ENCODE peak calls at places on chromosomes 2 and 18, in six cellular contexts. One of them, this sample, is unnamed.

GRCh38 chr2:15944325-15945017 is 4.1 kb downstream of the MYCN start:
- DNase-seq in body of pancreas: no peak
- DNase-seq in endodermal cell: no peak
- DNase-seq in epithelial cell of prostate: no peak
- DNase-seq in GM23248: no peak
- DNase-seq in right atrium auricular region: no peak
- DNase-seq in this sample: no peak

GRCh38 chr2:211103989-211104388 is 547.6 kb downstream of the CPS1 start:
- DNase-seq in body of pancreas: peak
- DNase-seq in endodermal cell: no peak
- DNase-seq in epithelial cell of prostate: no peak
- DNase-seq in GM23248: no peak
- DNase-seq in right atrium auricular region: no peak
- DNase-seq in this sample: no peak

GRCh38 chr2:192044496-192044895 is 150.2 kb downstream of the TMEFF2 start:
- DNase-seq in body of pancreas: no peak
- DNase-seq in endodermal cell: peak
- DNase-seq in epithelial cell of prostate: no peak
- DNase-seq in GM23248: no peak
- DNase-seq in right atrium auricular region: no peak
- DNase-seq in this sample: no peak

GRCh38 chr18:49697757-49698595 is 115.4 kb downstream of the ACAA2 start:
- DNase-seq in body of pancreas: no peak
- DNase-seq in endodermal cell: peak
- DNase-seq in epithelial cell of prostate: no peak
- DNase-seq in GM23248: peak
- DNase-seq in right atrium auricular region: no peak
- DNase-seq in this sample: no peak

GRCh38 chr2:161426788-161427412 is 10.8 kb downstream of the TBR1 start:
- DNase-seq in body of pancreas: no peak
- DNase-seq in endodermal cell: peak
- DNase-seq in epithelial cell of prostate: no peak
- DNase-seq in GM23248: peak
- DNase-seq in right atrium auricular region: no peak
- DNase-seq in this sample: no peak

GRCh38 chr2:118371500-118371899 is 283.2 kb downstream of the INSIG2 start:
- DNase-seq in body of pancreas: peak
- DNase-seq in endodermal cell: peak
- DNase-seq in epithelial cell of prostate: no peak
- DNase-seq in GM23248: peak
- DNase-seq in right atrium auricular region: no peak
- DNase-seq in this sample: no peak

GRCh38 chr2:26702025-26702424 is 9.5 kb downstream of the KCNK3 start:
- DNase-seq in body of pancreas: no peak
- DNase-seq in endodermal cell: no peak
- DNase-seq in epithelial cell of prostate: no peak
- DNase-seq in GM23248: peak
- DNase-seq in right atrium auricular region: no peak
- DNase-seq in this sample: no peak

GRCh38 chr18:8951491-8951890 is 151.0 kb upstream of the NDUFV2 start:
- DNase-seq in body of pancreas: no peak
- DNase-seq in endodermal cell: no peak
- DNase-seq in epithelial cell of prostate: no peak
- DNase-seq in GM23248: no peak
- DNase-seq in right atrium auricular region: no peak
- DNase-seq in this sample: no peak

GRCh38 chr18:55641501-55641900 is 53.5 kb upstream of the TCF4 start:
- DNase-seq in body of pancreas: no peak
- DNase-seq in endodermal cell: no peak
- DNase-seq in epithelial cell of prostate: no peak
- DNase-seq in GM23248: no peak
- DNase-seq in right atrium auricular region: no peak
- DNase-seq in this sample: no peak

GRCh38 chr18:13562494-13563029 is 163.8 kb downstream of the FAM210A start:
- DNase-seq in body of pancreas: no peak
- DNase-seq in endodermal cell: no peak
- DNase-seq in epithelial cell of prostate: no peak
- DNase-seq in GM23248: no peak
- DNase-seq in right atrium auricular region: no peak
- DNase-seq in this sample: no peak

GRCh38 chr2:120650022-120650644 is 85.5 kb upstream of the GLI2 start:
- DNase-seq in body of pancreas: no peak
- DNase-seq in endodermal cell: no peak
- DNase-seq in epithelial cell of prostate: no peak
- DNase-seq in GM23248: peak
- DNase-seq in right atrium auricular region: no peak
- DNase-seq in this sample: no peak

GRCh38 chr18:2932247-2933181 is 80.4 kb downstream of the LPIN2 start:
- DNase-seq in body of pancreas: peak
- DNase-seq in endodermal cell: peak
- DNase-seq in epithelial cell of prostate: no peak
- DNase-seq in GM23248: peak
- DNase-seq in right atrium auricular region: no peak
- DNase-seq in this sample: no peak

GRCh38 chr2:41061371-41061770 is 609.5 kb upstream of the SLC8A1 start:
- DNase-seq in body of pancreas: no peak
- DNase-seq in endodermal cell: no peak
- DNase-seq in epithelial cell of prostate: no peak
- DNase-seq in GM23248: no peak
- DNase-seq in right atrium auricular region: no peak
- DNase-seq in this sample: no peak

GRCh38 chr2:59435630-59436029 is 1117.8 kb downstream of the BCL11A start:
- DNase-seq in body of pancreas: no peak
- DNase-seq in endodermal cell: no peak
- DNase-seq in epithelial cell of prostate: no peak
- DNase-seq in GM23248: no peak
- DNase-seq in right atrium auricular region: no peak
- DNase-seq in this sample: no peak

GRCh38 chr2:241862093-241862492 is 3.4 kb upstream of the PDCD1 start:
- DNase-seq in body of pancreas: no peak
- DNase-seq in endodermal cell: no peak
- DNase-seq in epithelial cell of prostate: no peak
- DNase-seq in GM23248: no peak
- DNase-seq in right atrium auricular region: no peak
- DNase-seq in this sample: no peak

DNA sequence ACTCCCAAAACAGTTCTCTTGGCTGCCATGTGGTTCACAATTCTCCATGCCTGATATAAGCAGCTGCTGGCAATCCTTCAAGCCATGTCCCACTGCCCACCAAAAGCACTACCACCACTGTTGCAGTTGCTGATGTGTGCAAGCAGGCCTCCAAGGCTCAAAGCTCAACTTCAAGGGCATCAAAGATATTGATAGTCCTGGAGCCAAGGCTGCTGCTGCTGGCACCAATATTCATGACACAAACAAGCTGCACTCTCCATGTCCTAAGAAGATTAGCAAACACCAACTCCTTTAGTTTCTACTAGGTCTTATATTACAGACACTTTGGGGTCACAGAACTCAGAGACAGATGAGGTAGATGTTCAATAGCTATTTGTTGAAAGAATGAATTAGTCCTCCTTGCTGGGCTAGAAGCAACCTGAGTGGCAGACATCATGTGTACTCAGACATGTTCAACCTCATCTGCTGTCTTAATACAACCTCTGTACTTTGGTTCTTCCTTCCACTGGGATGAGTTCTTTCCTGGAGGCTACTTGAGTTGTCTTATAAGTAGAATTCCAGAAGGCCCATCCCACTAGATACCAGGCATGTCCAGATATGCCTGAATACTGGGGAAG is 104.5 kb upstream of the UGP2 start:
- DNase-seq in body of pancreas: peak
- DNase-seq in endodermal cell: no peak
- DNase-seq in epithelial cell of prostate: peak
- DNase-seq in GM23248: peak
- DNase-seq in right atrium auricular region: no peak
- DNase-seq in this sample: no peak
- H3K27ac ChIP-seq in body of pancreas: no peak
- H3K27ac ChIP-seq in endodermal cell: no peak
- H3K27ac ChIP-seq in epithelial cell of prostate: peak
- H3K27ac ChIP-seq in GM23248: peak
- H3K27ac ChIP-seq in right atrium auricular region: no peak
- H3K27ac ChIP-seq in this sample: no peak

DNA sequence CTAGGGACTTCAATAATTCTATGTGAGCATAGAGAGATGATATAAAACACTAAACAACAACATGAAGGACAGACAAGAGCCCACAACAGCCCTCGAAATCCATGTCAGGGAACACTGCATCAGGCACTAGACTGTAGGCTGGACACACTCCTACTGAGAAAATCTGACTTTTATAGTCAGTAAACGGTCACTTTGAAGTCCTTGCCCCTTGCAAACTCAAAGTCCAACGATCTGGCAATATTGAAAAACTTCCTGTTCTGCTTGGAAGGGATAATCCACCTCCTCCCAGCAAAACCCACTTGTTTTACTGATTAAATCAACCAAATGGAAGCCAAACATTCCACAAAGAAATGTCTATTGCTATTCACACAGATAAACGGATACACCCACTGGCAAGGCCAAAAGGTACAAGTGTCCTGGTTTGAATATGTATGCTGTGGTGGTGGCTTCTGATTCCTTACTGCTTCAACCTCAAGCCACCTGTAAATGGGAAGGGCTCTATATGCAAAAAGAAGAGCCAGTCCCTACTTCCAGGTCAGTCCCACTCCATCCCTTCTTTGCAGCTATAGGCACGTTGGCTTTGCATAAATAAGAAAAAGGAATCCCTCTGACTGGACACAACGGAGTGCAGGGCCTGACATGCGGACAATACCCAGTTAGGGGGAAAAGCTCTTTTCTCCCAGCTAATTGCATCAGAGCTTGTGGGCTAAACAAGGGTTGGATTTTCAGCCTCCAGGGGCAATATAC is 56.6 kb downstream of the STK39 start:
- DNase-seq in body of pancreas: no peak
- DNase-seq in endodermal cell: no peak
- DNase-seq in epithelial cell of prostate: no peak
- DNase-seq in GM23248: no peak
- DNase-seq in right atrium auricular region: no peak
- DNase-seq in this sample: no peak
- H3K27ac ChIP-seq in body of pancreas: no peak
- H3K27ac ChIP-seq in endodermal cell: no peak
- H3K27ac ChIP-seq in epithelial cell of prostate: peak
- H3K27ac ChIP-seq in GM23248: no peak
- H3K27ac ChIP-seq in right atrium auricular region: no peak
- H3K27ac ChIP-seq in this sample: no peak

GRCh38 chr2:9694661-9695060 is 63.9 kb upstream of the YWHAQ start:
- DNase-seq in body of pancreas: no peak
- DNase-seq in endodermal cell: peak
- DNase-seq in epithelial cell of prostate: no peak
- DNase-seq in GM23248: no peak
- DNase-seq in right atrium auricular region: no peak
- DNase-seq in this sample: no peak

GRCh38 chr2:9693138-9693520 is 62.3 kb upstream of the YWHAQ start:
- DNase-seq in body of pancreas: no peak
- DNase-seq in endodermal cell: no peak
- DNase-seq in epithelial cell of prostate: peak
- DNase-seq in GM23248: peak
- DNase-seq in right atrium auricular region: peak
- DNase-seq in this sample: no peak

GRCh38 chr2:9695916-9696315 is 65.1 kb upstream of the YWHAQ start:
- DNase-seq in body of pancreas: no peak
- DNase-seq in endodermal cell: no peak
- DNase-seq in epithelial cell of prostate: no peak
- DNase-seq in GM23248: no peak
- DNase-seq in right atrium auricular region: no peak
- DNase-seq in this sample: no peak

GRCh38 chr2:9692392-9693137 is 61.8 kb upstream of the YWHAQ start:
- DNase-seq in body of pancreas: no peak
- DNase-seq in endodermal cell: peak
- DNase-seq in epithelial cell of prostate: no peak
- DNase-seq in GM23248: peak
- DNase-seq in right atrium auricular region: no peak
- DNase-seq in this sample: no peak

DNA sequence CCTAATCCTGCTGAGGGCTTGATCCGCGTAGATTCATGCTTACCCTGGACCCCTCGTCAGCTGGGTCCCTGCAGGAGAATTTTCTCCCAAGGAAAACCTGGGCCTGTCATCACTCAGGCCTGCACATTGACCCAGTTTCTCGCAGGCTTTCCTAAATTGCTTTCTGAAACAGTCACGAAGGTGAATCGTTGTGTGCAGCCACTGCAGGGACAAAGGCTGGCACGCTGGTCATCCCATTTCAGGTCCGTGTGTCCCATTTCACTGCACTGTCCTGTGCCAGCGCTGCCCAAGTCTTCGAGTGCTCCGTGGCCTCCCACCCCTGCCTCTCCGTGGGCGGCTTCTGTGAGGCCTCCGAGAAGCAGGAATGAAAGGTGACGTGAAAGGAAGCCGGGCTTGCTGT is 62.8 kb upstream of the YWHAQ start:
- DNase-seq in body of pancreas: no peak
- DNase-seq in endodermal cell: peak
- DNase-seq in epithelial cell of prostate: no peak
- DNase-seq in GM23248: no peak
- DNase-seq in right atrium auricular region: no peak
- DNase-seq in this sample: no peak
- H3K27ac ChIP-seq in body of pancreas: no peak
- H3K27ac ChIP-seq in endodermal cell: no peak
- H3K27ac ChIP-seq in epithelial cell of prostate: no peak
- H3K27ac ChIP-seq in GM23248: peak
- H3K27ac ChIP-seq in right atrium auricular region: peak
- H3K27ac ChIP-seq in this sample: peak

DNA sequence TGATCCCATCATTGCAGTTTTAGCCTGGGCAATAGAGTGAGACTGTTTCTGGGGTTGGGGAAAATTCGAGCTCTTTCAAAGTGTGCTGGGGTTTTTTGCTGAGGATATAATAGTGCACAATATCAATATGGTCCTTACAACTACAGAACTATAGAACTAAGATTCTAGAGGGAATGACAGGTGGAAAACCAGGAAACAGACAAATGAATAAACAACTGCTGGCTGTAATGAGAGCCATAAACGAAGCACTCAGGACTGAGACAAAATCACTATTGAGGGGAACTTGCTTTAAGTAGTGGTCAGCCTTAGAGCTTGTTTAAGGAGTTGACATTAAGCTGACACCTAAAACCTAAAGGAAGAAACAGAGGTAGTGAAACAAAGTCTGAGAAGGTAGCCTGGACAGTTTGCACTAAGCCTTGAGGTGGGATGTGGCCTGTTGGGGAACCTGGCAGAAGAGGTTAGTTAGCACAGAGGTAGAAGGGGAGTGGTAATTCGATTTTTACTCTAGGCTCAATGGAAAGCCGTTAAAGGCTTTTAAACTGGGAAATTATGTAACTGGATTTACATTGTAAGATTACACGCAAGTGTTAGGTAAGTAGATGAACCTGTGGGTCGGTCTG is 33.8 kb downstream of the LCLAT1 start:
- DNase-seq in body of pancreas: no peak
- DNase-seq in endodermal cell: no peak
- DNase-seq in epithelial cell of prostate: no peak
- DNase-seq in GM23248: no peak
- DNase-seq in right atrium auricular region: no peak
- DNase-seq in this sample: no peak
- H3K27ac ChIP-seq in body of pancreas: no peak
- H3K27ac ChIP-seq in endodermal cell: no peak
- H3K27ac ChIP-seq in epithelial cell of prostate: no peak
- H3K27ac ChIP-seq in GM23248: no peak
- H3K27ac ChIP-seq in right atrium auricular region: no peak
- H3K27ac ChIP-seq in this sample: no peak

GRCh38 chr2:925309-925708 is 25.3 kb upstream of the SNTG2 start:
- DNase-seq in body of pancreas: no peak
- DNase-seq in endodermal cell: peak
- DNase-seq in epithelial cell of prostate: no peak
- DNase-seq in GM23248: no peak
- DNase-seq in right atrium auricular region: no peak
- DNase-seq in this sample: no peak
- H3K27ac ChIP-seq in body of pancreas: no peak
- H3K27ac ChIP-seq in endodermal cell: no peak
- H3K27ac ChIP-seq in epithelial cell of prostate: no peak
- H3K27ac ChIP-seq in GM23248: no peak
- H3K27ac ChIP-seq in right atrium auricular region: no peak
- H3K27ac ChIP-seq in this sample: no peak

This sample was measured in esophagus squamous epithelium.